ENCODE peak calls at places on chromosomes 4 and X, in six cellular contexts. Q is spleen; X is cardiac muscle cell; N is heart right ventricle; C is A549; W is CD8-positive, alpha-beta T cell. R is an unnamed sample. For H3K4me1, the result is how much of the 10 kb centered on the place peaks cover.

GRCh38 chr4:40719008-40719623 is 30.6 kb upstream of the NSUN7 start:
- DNase-seq in Q (no peak), X (peak), N (no peak), C (peak), W (no peak), R (no peak)

GRCh38 chrX:54695816-54696487 is 102.1 kb downstream of the ITIH6 start:
- DNase-seq in Q (no peak), X (no peak), N (no peak), C (no peak), W (no peak), R (no peak)

GRCh38 chrX:149284616-149285015 is 220.5 kb downstream of the IDS start:
- DNase-seq in Q (no peak), X (no peak), N (no peak), C (no peak), W (no peak), R (no peak)

GRCh38 chrX:100895365-100896075 is 21.4 kb upstream of the NOX1 start:
- DNase-seq in Q (no peak), X (peak), N (peak), C (peak), W (no peak), R (no peak)

GRCh38 chrX:24465524-24465850 is 401 bp downstream of the PDK3 start:
- DNase-seq in Q (peak), X (peak), N (no peak), C (no peak), W (no peak), R (no peak)

GRCh38 chrX:153922932-153923857 is 2.9 kb downstream of the ARHGAP4 start:
- DNase-seq in Q (peak), X (no peak), N (peak), C (peak), W (no peak), R (no peak)

GRCh38 chr4:159606835-159607234 is 504.0 kb downstream of the RAPGEF2 start:
- DNase-seq in Q (no peak), X (no peak), N (no peak), C (no peak), W (no peak), R (no peak)

GRCh38 chrX:34918856-34919255 is 23.7 kb upstream of the FAM47B start:
- DNase-seq in Q (no peak), X (peak), N (peak), C (peak), W (no peak), R (no peak)

GRCh38 chr4:57442834-57443291 is 332.7 kb upstream of the IGFBP7 start:
- DNase-seq in Q (no peak), X (peak), N (peak), C (peak), W (no peak), R (no peak)

GRCh38 chrX:17814557-17814956 is 46.5 kb downstream of the RAI2 start:
- DNase-seq in Q (no peak), X (no peak), N (no peak), C (no peak), W (no peak), R (no peak)

GRCh38 chrX:17809984-17810383 is 51.1 kb downstream of the RAI2 start:
- DNase-seq in Q (no peak), X (no peak), N (no peak), C (no peak), W (no peak), R (no peak)

GRCh38 chrX:17813277-17813676 is 47.8 kb downstream of the RAI2 start:
- DNase-seq in Q (no peak), X (no peak), N (no peak), C (no peak), W (no peak), R (no peak)

GRCh38 chrX:17814059-17814458 is 47.0 kb downstream of the RAI2 start:
- DNase-seq in Q (no peak), X (no peak), N (no peak), C (no peak), W (no peak), R (no peak)

DNA sequence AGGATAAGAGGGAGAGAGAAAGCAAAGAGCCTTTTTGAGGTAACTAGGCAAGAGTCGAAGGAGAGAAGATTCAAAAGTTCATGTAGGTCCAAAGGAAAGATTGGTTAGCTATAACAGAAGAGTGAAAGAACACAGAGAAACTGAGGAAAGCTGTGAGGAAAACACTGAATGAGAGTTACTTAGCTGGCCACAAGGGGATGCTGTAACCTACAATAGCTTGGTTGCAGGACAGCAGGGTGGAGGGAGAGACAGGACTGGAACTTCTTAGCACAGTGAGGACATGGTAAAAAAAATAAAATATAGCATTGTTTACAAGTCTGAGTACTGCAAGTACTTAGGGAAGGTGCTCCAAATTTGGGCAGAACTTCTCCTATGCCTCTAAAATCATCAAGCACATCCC is 48.3 kb downstream of the RAI2 start:
- DNase-seq in Q (no peak), X (peak), N (no peak), C (peak), W (no peak), R (no peak)
- TF ChIP-seq CTCF in Q (no peak), X (peak), N (peak), C (peak), W (no peak), R (peak)

DNA sequence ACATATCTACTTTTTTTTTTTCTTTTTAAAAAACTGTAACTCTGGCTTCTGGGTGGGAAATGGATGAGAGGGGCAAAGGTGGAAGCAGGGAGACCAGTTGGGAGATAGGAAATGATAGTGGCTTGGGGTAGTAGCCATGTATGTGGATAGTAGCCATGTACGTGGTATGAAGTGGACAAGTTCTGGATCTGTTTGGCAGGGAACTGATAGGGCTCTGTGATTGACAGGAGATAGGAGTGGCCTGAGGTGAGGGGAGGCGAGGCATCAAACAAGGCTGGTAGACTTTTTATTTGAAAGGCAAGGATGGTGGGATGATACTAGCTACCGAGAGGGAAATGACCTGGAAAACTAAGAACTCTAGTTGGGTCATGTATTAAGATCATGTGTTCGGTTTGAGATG is 117.8 kb downstream of the AFF1 start:
- DNase-seq in Q (no peak), X (no peak), N (no peak), C (no peak), W (no peak), R (no peak)
- H3K4me1 ChIP-seq in Q (under half), X (under half), N (half or more), C (under half), W (under half), R (half or more)

GRCh38 chr4:163544407-163545038 is 50.0 kb downstream of the TMA16 start:
- DNase-seq in Q (peak), X (peak), N (peak), C (peak), W (peak), R (no peak)
- H3K4me3 ChIP-seq in Q (no peak), X (no peak), N (no peak), C (peak), W (peak), R (peak)

GRCh38 chrX:18896680-18897544 is 87.0 kb downstream of the PHKA2 start:
- DNase-seq in Q (peak), X (no peak), N (no peak), C (no peak), W (no peak), R (no peak)

GRCh38 chrX:18897611-18898010 is 86.3 kb downstream of the PHKA2 start:
- DNase-seq in Q (no peak), X (no peak), N (no peak), C (no peak), W (no peak), R (no peak)

GRCh38 chrX:18894156-18894555 is 89.8 kb downstream of the PHKA2 start:
- DNase-seq in Q (peak), X (no peak), N (no peak), C (no peak), W (no peak), R (no peak)

GRCh38 chrX:18893536-18893935 is 90.4 kb downstream of the PHKA2 start:
- DNase-seq in Q (no peak), X (no peak), N (no peak), C (no peak), W (no peak), R (no peak)

GRCh38 chrX:18895157-18895952 is 88.6 kb downstream of the PHKA2 start:
- DNase-seq in Q (peak), X (no peak), N (peak), C (no peak), W (no peak), R (no peak)
- TF ChIP-seq CTCF in Q (no peak), X (peak), N (no peak), C (no peak), W (no peak), R (peak)